ENCODE peak calls at places on chromosome 19, in six cellular contexts. I is HepG2, Y is A549, V is stomach, O is breast epithelium, U is sigmoid colon. E is an unnamed sample.

GRCh38 chr19:1243768-1244692 is 2.5 kb downstream of the ATP5F1D start:
- DNase-seq in V (peak; percentile 91), Y (peak; percentile 84), U (peak; percentile 96), O (peak; percentile 91), I (peak; percentile 81), E (peak; percentile 90)

GRCh38 chr19:15022752-15023151 is 26.5 kb upstream of the CASP14 start:
- DNase-seq in O (no peak), Y (no peak), I (no peak), U (no peak), V (no peak), E (no peak)

GRCh38 chr19:30374791-30375650 is 2.8 kb downstream of the ZNF536 start:
- DNase-seq in I (no peak), Y (no peak), O (no peak), V (peak; percentile 21), U (no peak), E (peak; percentile 20)

GRCh38 chr19:40358773-40359172 is 10.3 kb downstream of the PLD3 start:
- DNase-seq in U (no peak), Y (no peak), O (no peak), I (no peak), V (no peak), E (no peak)

GRCh38 chr19:343941-344624 is 513 bp downstream of the MIER2 start:
- DNase-seq in V (no peak), Y (no peak), U (peak; percentile 65), O (no peak), I (no peak), E (no peak)

GRCh38 chr19:778910-779653 is 18.2 kb upstream of the PTBP1 start:
- DNase-seq in O (no peak), V (no peak), U (peak; percentile 84), I (peak; percentile 81), Y (peak; percentile 92), E (no peak)

GRCh38 chr19:10036601-10037071 is 23.4 kb downstream of the RDH8 start:
- DNase-seq in V (no peak), Y (peak; percentile 86), O (no peak), I (peak; percentile 73), U (no peak), E (no peak)

GRCh38 chr19:44818470-44818856 is 9.6 kb downstream of the BCAM start:
- DNase-seq in I (no peak), U (no peak), V (no peak), Y (no peak), O (no peak), E (no peak)

GRCh38 chr19:55447421-55448174 is 4.5 kb upstream of the SHISA7 start:
- DNase-seq in O (no peak), V (no peak), I (no peak), U (no peak), Y (peak; percentile 90), E (no peak)

GRCh38 chr19:15180451-15181390 is 20.1 kb downstream of the NOTCH3 start:
- DNase-seq in U (no peak), I (peak; percentile 37), V (peak; percentile 70), O (no peak), Y (no peak), E (peak; percentile 65)

GRCh38 chr19:51311388-51312257 is at the start of gene IGLON5:
- DNase-seq in U (no peak), O (no peak), V (no peak), I (no peak), Y (no peak), E (peak; percentile 58)

GRCh38 chr19:10617409-10618121 is 7.8 kb upstream of the SLC44A2 start:
- DNase-seq in U (no peak), O (no peak), Y (no peak), I (no peak), V (no peak), E (no peak)

GRCh38 chr19:21812448-21812847 is 23.5 kb downstream of the ZNF43 start:
- DNase-seq in U (no peak), O (no peak), I (no peak), Y (no peak), V (no peak), E (no peak)

GRCh38 chr19:54804571-54804970 is 1.2 kb downstream of the KIR2DL4 start:
- DNase-seq in V (no peak), U (no peak), I (no peak), O (no peak), Y (no peak), E (no peak)

GRCh38 chr19:7426986-7427385 is 61.8 kb downstream of the PEX11G start:
- DNase-seq in O (no peak), I (no peak), V (no peak), U (no peak), Y (no peak), E (no peak)

GRCh38 chr19:7327802-7328201 is 20.9 kb upstream of the ARHGEF18 start:
- DNase-seq in I (no peak), U (peak; percentile 3), O (no peak), Y (no peak), V (no peak), E (no peak)

GRCh38 chr19:4567584-4568071 is 8.1 kb upstream of the SEMA6B start:
- DNase-seq in U (no peak), Y (peak; percentile 80), I (peak; percentile 40), V (peak; percentile 62), O (peak; percentile 66), E (peak; percentile 74)

GRCh38 chr19:54521022-54521859 is 18.6 kb downstream of the LAIR2 start:
- DNase-seq in U (no peak), V (no peak), O (no peak), I (no peak), Y (no peak), E (no peak)

GRCh38 chr19:45492627-45493470 is 4.0 kb downstream of the RTN2 start:
- DNase-seq in U (peak; percentile 92), V (no peak), I (peak; percentile 68), O (no peak), Y (peak; percentile 73), E (no peak)

GRCh38 chr19:23991170-23991569 is 76.5 kb downstream of the ZNF726 start:
- DNase-seq in Y (peak; percentile 12), O (no peak), U (no peak), V (peak; percentile 83), I (peak; percentile 49), E (no peak)

GRCh38 chr19:46408611-46409039 is 4.7 kb downstream of the CCDC8 start:
- DNase-seq in V (peak; percentile 48), O (no peak), Y (no peak), I (peak; percentile 25), U (peak; percentile 93), E (peak; percentile 77)

GRCh38 chr19:54329476-54330165 is 9.3 kb downstream of the LILRA4 start:
- DNase-seq in V (no peak), U (peak; percentile 36), O (no peak), I (no peak), Y (no peak), E (no peak)

GRCh38 chr19:15249912-15250634 is 17.8 kb upstream of the EPHX3 start:
- DNase-seq in I (no peak), V (no peak), O (no peak), Y (peak; percentile 69), U (peak; percentile 80), E (peak; percentile 61)

GRCh38 chr19:51365211-51366049 is 758 bp downstream of the ETFB start:
- DNase-seq in O (no peak), I (peak; percentile 95), Y (peak; percentile 63), V (peak; percentile 29), U (peak; percentile 73), E (peak; percentile 34)

GRCh38 chr19:35557539-35558399 is 5.7 kb downstream of the ATP4A start:
- DNase-seq in Y (peak; percentile 89), V (peak; percentile 73), U (no peak), I (no peak), O (no peak), E (peak; percentile 82)

GRCh38 chr19:51108805-51109146 is 567 bp upstream of the CTU1 start:
- DNase-seq in O (no peak), Y (no peak), V (no peak), U (no peak), I (no peak), E (no peak)

GRCh38 chr19:38287604-38288003 is 16.4 kb upstream of the C19orf33 start:
- DNase-seq in U (no peak), Y (no peak), O (no peak), V (no peak), I (no peak), E (no peak)

GRCh38 chr19:12195501-12195860 is 32.6 kb downstream of the ZNF136 start:
- DNase-seq in U (no peak), I (no peak), O (no peak), Y (no peak), V (no peak), E (no peak)

GRCh38 chr19:21505459-21506393 is at the start of gene ZNF429:
- DNase-seq in V (peak; percentile 92), I (peak; percentile 87), O (peak; percentile 90), Y (peak; percentile 4), U (peak; percentile 96), E (peak; percentile 98)

GRCh38 chr19:18160792-18161690 is 8.1 kb downstream of the PIK3R2 start:
- DNase-seq in U (peak; percentile 83), I (peak; percentile 43), O (no peak), V (peak; percentile 87), Y (peak; percentile 57), E (peak; percentile 80)

GRCh38 chr19:42386974-42387707 is 3.0 kb downstream of the CNFN start:
- DNase-seq in U (peak; percentile 74), I (peak; percentile 63), O (peak; percentile 80), V (peak; percentile 55), Y (peak; percentile 95), E (peak; percentile 75)
- TF ChIP-seq POLR2A in U (no peak), I (no peak), O (no peak), V (no peak), Y (peak; percentile 98), E (no peak)

GRCh38 chr19:13574933-13575332 is 68.7 kb upstream of the CACNA1A start:
- DNase-seq in O (no peak), U (no peak), Y (peak; percentile 28), I (peak; percentile 7), V (no peak), E (no peak)
- TF ChIP-seq CTCF in O (no peak), U (no peak), Y (peak; percentile 34), I (peak; percentile 62), V (no peak), E (no peak)

GRCh38 chr19:49874503-49875157 is 2.5 kb downstream of the AKT1S1 start:
- DNase-seq in Y (no peak), V (no peak), O (no peak), I (no peak), U (no peak), E (no peak)
- H3K27ac ChIP-seq in Y (peak overlapping the region; percentile 98), V (peak overlapping the region; percentile 15), O (no peak overlapping the region), I (peak overlapping the region; percentile 14), U (no peak overlapping the region), E (peak overlapping the region; percentile 99)

GRCh38 chr19:2543463-2544442 is 67.8 kb downstream of the GADD45B start:
- DNase-seq in O (peak; percentile 93), I (peak; percentile 94), U (peak; percentile 99), V (peak; percentile 91), Y (peak; percentile 93), E (peak; percentile 94)
- TF ChIP-seq POLR2A in O (no peak), I (peak; percentile 77), U (peak; percentile 43), V (no peak), Y (no peak), E (no peak)

GRCh38 chr19:8485561-8486371 is 16.7 kb downstream of the PRAM1 start:
- DNase-seq in O (no peak), Y (no peak), U (no peak), V (no peak), I (no peak), E (no peak)

GRCh38 chr19:8488351-8488750 is 14.1 kb downstream of the PRAM1 start:
- DNase-seq in U (no peak), O (no peak), V (no peak), Y (no peak), I (no peak), E (no peak)

GRCh38 chr19:8486661-8487136 is 15.7 kb downstream of the PRAM1 start:
- DNase-seq in V (no peak), Y (no peak), O (no peak), U (no peak), I (no peak), E (no peak)

GRCh38 chr19:8489591-8490394 is 12.6 kb downstream of the PRAM1 start:
- DNase-seq in U (no peak), Y (no peak), V (no peak), I (no peak), O (no peak), E (no peak)

GRCh38 chr19:8487137-8487851 is 15.1 kb downstream of the PRAM1 start:
- DNase-seq in U (no peak), O (no peak), I (no peak), Y (no peak), V (no peak), E (peak; percentile 34)
- TF ChIP-seq CTCF in U (no peak), O (no peak), I (no peak), Y (no peak), V (no peak), E (no peak)